ENCODE peak calls at places on chromosomes 6 and 20, in four cellular contexts. One of them, this sample, is unnamed.

GRCh38 chr20:44187763-44188709 is 1.0 kb upstream of the JPH2 start:
- DNase-seq in HL-60: no peak
- DNase-seq in K562: no peak
- DNase-seq in GM12878: no peak
- DNase-seq in this sample: no peak

GRCh38 chr6:85273870-85274269 is 176.0 kb upstream of the NT5E start:
- DNase-seq in GM12878: no peak
- DNase-seq in K562: no peak
- DNase-seq in HL-60: no peak
- DNase-seq in this sample: no peak

GRCh38 chr20:7240490-7240889 is 473.0 kb downstream of the BMP2 start:
- DNase-seq in HL-60: no peak
- DNase-seq in GM12878: no peak
- DNase-seq in K562: no peak
- DNase-seq in this sample: no peak

GRCh38 chr6:28693033-28693750 is 167.5 kb downstream of the GPX5 start:
- DNase-seq in K562: no peak
- DNase-seq in GM12878: no peak
- DNase-seq in HL-60: no peak
- DNase-seq in this sample: no peak

GRCh38 chr20:41317536-41318270 is at the start of gene ZHX3:
- DNase-seq in HL-60: peak
- DNase-seq in GM12878: peak
- DNase-seq in K562: peak
- DNase-seq in this sample: peak

GRCh38 chr6:47629954-47630353 is 68.4 kb upstream of the ADGRF4 start:
- DNase-seq in GM12878: no peak
- DNase-seq in K562: no peak
- DNase-seq in HL-60: no peak
- DNase-seq in this sample: no peak

GRCh38 chr6:143060806-143061596 is at the start of gene AIG1:
- DNase-seq in K562: peak
- DNase-seq in HL-60: peak
- DNase-seq in GM12878: no peak
- DNase-seq in this sample: no peak

GRCh38 chr6:12371641-12372146 is 81.5 kb downstream of the EDN1 start:
- DNase-seq in HL-60: no peak
- DNase-seq in GM12878: no peak
- DNase-seq in K562: no peak
- DNase-seq in this sample: no peak

GRCh38 chr6:138953451-138953850 is 34.6 kb downstream of the REPS1 start:
- DNase-seq in K562: no peak
- DNase-seq in HL-60: no peak
- DNase-seq in GM12878: no peak
- DNase-seq in this sample: no peak

GRCh38 chr20:43744121-43744520 is 17.3 kb upstream of the GTSF1L start:
- DNase-seq in GM12878: no peak
- DNase-seq in HL-60: no peak
- DNase-seq in K562: no peak
- DNase-seq in this sample: no peak

GRCh38 chr6:3620389-3620788 is 131.1 kb downstream of the PXDC1 start:
- DNase-seq in K562: no peak
- DNase-seq in HL-60: no peak
- DNase-seq in GM12878: no peak
- DNase-seq in this sample: no peak

GRCh38 chr6:145506554-145506953 is 228.8 kb downstream of the EPM2A start:
- DNase-seq in K562: no peak
- DNase-seq in GM12878: no peak
- DNase-seq in HL-60: no peak
- DNase-seq in this sample: no peak

GRCh38 chr6:7446056-7446455 is 56.4 kb downstream of the RIOK1 start:
- DNase-seq in HL-60: no peak
- DNase-seq in K562: no peak
- DNase-seq in GM12878: no peak
- DNase-seq in this sample: no peak

GRCh38 chr6:111565316-111566221 is 40.1 kb downstream of the TRAF3IP2 start:
- DNase-seq in K562: no peak
- DNase-seq in HL-60: no peak
- DNase-seq in GM12878: no peak
- DNase-seq in this sample: peak

GRCh38 chr6:57173886-57174510 is 1.9 kb downstream of the BAG2 start:
- DNase-seq in HL-60: no peak
- DNase-seq in GM12878: no peak
- DNase-seq in K562: peak
- DNase-seq in this sample: no peak

GRCh38 chr6:43717389-43717788 is 29.8 kb upstream of the MRPS18A start:
- DNase-seq in GM12878: no peak
- DNase-seq in K562: no peak
- DNase-seq in HL-60: no peak
- DNase-seq in this sample: no peak

GRCh38 chr20:38369387-38369786 is 23.1 kb downstream of the LBP start:
- DNase-seq in K562: peak
- DNase-seq in HL-60: no peak
- DNase-seq in GM12878: no peak
- DNase-seq in this sample: no peak

GRCh38 chr20:9515761-9516657 is 1.6 kb downstream of the LAMP5 start:
- DNase-seq in K562: no peak
- DNase-seq in GM12878: no peak
- DNase-seq in HL-60: peak
- DNase-seq in this sample: no peak

GRCh38 chr6:209432-210103 is 82.7 kb upstream of the DUSP22 start:
- DNase-seq in K562: peak
- DNase-seq in GM12878: peak
- DNase-seq in HL-60: no peak
- DNase-seq in this sample: peak

GRCh38 chr20:11912013-11912663 is 5.6 kb upstream of the BTBD3 start:
- DNase-seq in GM12878: no peak
- DNase-seq in HL-60: no peak
- DNase-seq in K562: peak
- DNase-seq in this sample: no peak

GRCh38 chr6:40338306-40338705 is 248.9 kb downstream of the LRFN2 start:
- DNase-seq in K562: no peak
- DNase-seq in HL-60: no peak
- DNase-seq in GM12878: no peak
- DNase-seq in this sample: no peak

GRCh38 chr6:155333414-155333813 is 19.1 kb upstream of the TFB1M start:
- DNase-seq in GM12878: peak
- DNase-seq in HL-60: no peak
- DNase-seq in K562: no peak
- DNase-seq in this sample: no peak

GRCh38 chr6:139370047-139370706 is 4.3 kb downstream of the CITED2 start:
- DNase-seq in HL-60: no peak
- DNase-seq in K562: no peak
- DNase-seq in GM12878: no peak
- DNase-seq in this sample: no peak

GRCh38 chr6:25035451-25036435 is 100.0 kb upstream of the RIPOR2 start:
- DNase-seq in K562: peak
- DNase-seq in HL-60: no peak
- DNase-seq in GM12878: no peak
- DNase-seq in this sample: no peak
- TF ChIP-seq SPI1 in K562: peak
- TF ChIP-seq SPI1 in HL-60: peak
- TF ChIP-seq SPI1 in GM12878: no peak
- TF ChIP-seq SPI1 in this sample: peak

GRCh38 chr6:121885399-121886152 is 450.1 kb downstream of the GJA1 start:
- DNase-seq in K562: no peak
- DNase-seq in HL-60: no peak
- DNase-seq in GM12878: no peak
- DNase-seq in this sample: no peak
- TF ChIP-seq SPI1 in K562: no peak
- TF ChIP-seq SPI1 in HL-60: no peak
- TF ChIP-seq SPI1 in GM12878: no peak
- TF ChIP-seq SPI1 in this sample: no peak

GRCh38 chr20:31517373-31517772 is 3.1 kb downstream of the HM13 start:
- DNase-seq in GM12878: no peak
- DNase-seq in HL-60: no peak
- DNase-seq in K562: peak
- DNase-seq in this sample: no peak
- TF ChIP-seq SPI1 in GM12878: no peak
- TF ChIP-seq SPI1 in HL-60: no peak
- TF ChIP-seq SPI1 in K562: no peak
- TF ChIP-seq SPI1 in this sample: no peak

GRCh38 chr6:17780071-17780470 is 73.3 kb upstream of the NUP153 start:
- DNase-seq in K562: no peak
- DNase-seq in HL-60: no peak
- DNase-seq in GM12878: no peak
- DNase-seq in this sample: no peak
- TF ChIP-seq SPI1 in K562: no peak
- TF ChIP-seq SPI1 in HL-60: no peak
- TF ChIP-seq SPI1 in GM12878: no peak
- TF ChIP-seq SPI1 in this sample: no peak

DNA sequence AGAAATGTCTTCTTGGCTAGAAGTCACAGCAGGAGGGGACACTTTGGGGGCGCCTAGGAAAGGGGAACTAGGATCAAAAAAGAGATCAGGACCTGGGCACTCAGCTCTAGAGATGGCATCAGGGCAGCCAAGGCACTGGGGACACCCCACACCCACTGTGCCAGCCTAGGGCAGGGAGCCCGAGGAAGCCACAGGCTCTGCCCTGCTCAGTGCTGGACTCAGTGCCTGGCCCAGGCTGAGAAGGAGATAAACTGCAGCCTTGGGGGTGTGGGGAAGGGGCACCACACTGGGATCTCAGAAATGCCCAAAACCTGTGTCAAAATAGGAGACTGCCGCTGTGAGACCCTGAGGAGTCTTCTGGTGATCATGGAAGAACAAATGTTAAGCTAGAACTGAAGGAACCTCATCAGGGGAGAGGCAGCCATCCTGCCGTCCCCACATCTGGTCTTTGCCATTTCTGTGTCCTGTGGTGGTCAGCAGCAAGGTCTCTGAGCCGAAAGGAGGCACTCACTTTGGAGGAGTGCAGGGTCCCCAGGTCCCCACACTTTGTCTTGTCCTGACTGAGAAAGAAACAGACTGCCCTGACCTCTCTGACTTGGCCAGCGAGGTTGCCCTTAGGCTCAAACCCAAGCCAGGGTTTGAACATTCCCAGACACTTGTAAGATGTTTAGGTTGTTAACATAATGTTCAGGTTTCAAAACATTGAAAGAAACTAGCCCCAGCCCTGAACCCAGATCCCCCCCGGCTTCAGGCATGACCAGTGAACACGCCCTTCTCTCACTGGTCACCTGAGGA is 2.3 kb downstream of the ARFRP1 start:
- DNase-seq in K562: no peak
- DNase-seq in HL-60: no peak
- DNase-seq in GM12878: no peak
- DNase-seq in this sample: no peak
- TF ChIP-seq SPI1 in K562: no peak
- TF ChIP-seq SPI1 in HL-60: no peak
- TF ChIP-seq SPI1 in GM12878: no peak
- TF ChIP-seq SPI1 in this sample: no peak

GRCh38 chr6:34027445-34027936 is 118.4 kb downstream of the GRM4 start:
- DNase-seq in HL-60: no peak
- DNase-seq in GM12878: no peak
- DNase-seq in K562: peak
- DNase-seq in this sample: peak
- TF ChIP-seq SPI1 in HL-60: no peak
- TF ChIP-seq SPI1 in GM12878: no peak
- TF ChIP-seq SPI1 in K562: no peak
- TF ChIP-seq SPI1 in this sample: no peak

GRCh38 chr20:34390769-34391447 is 27.8 kb downstream of the ITCH start:
- DNase-seq in K562: peak
- DNase-seq in GM12878: no peak
- DNase-seq in HL-60: no peak
- DNase-seq in this sample: no peak
- TF ChIP-seq SPI1 in K562: no peak
- TF ChIP-seq SPI1 in GM12878: no peak
- TF ChIP-seq SPI1 in HL-60: no peak
- TF ChIP-seq SPI1 in this sample: no peak

GRCh38 chr20:39676236-39676635 is 714.1 kb downstream of the DHX35 start:
- DNase-seq in GM12878: no peak
- DNase-seq in HL-60: no peak
- DNase-seq in K562: no peak
- DNase-seq in this sample: no peak

GRCh38 chr20:39674842-39675241 is 712.7 kb downstream of the DHX35 start:
- DNase-seq in HL-60: no peak
- DNase-seq in GM12878: no peak
- DNase-seq in K562: no peak
- DNase-seq in this sample: no peak

GRCh38 chr20:39670987-39671386 is 708.8 kb downstream of the DHX35 start:
- DNase-seq in GM12878: no peak
- DNase-seq in HL-60: no peak
- DNase-seq in K562: no peak
- DNase-seq in this sample: no peak

DNA sequence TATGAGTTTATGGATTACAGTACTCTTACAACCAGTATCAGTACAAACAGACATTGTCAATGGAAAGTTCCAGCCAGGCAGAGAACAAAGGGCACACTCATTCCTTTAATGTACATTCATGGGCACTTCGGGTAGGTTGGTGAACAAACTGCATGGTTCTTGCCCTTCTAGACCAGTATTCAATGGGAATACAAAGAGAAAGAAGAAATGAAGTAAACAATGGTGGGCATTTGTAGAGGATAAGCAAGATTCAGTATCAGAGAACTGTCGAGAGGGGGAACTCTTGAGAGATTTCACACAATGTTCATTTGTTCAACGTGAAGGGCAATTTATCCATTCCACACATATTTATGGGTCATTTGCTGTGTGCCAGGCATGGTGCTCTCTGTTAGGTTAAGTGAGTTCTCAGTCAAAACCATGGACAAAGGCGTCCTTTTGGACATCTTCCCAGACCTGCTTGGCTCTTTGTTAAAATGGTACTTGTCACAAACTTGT is 714.8 kb downstream of the DHX35 start:
- DNase-seq in HL-60: no peak
- DNase-seq in K562: no peak
- DNase-seq in GM12878: no peak
- DNase-seq in this sample: no peak
- TF ChIP-seq SPI1 in HL-60: no peak
- TF ChIP-seq SPI1 in K562: no peak
- TF ChIP-seq SPI1 in GM12878: no peak
- TF ChIP-seq SPI1 in this sample: no peak

DNA sequence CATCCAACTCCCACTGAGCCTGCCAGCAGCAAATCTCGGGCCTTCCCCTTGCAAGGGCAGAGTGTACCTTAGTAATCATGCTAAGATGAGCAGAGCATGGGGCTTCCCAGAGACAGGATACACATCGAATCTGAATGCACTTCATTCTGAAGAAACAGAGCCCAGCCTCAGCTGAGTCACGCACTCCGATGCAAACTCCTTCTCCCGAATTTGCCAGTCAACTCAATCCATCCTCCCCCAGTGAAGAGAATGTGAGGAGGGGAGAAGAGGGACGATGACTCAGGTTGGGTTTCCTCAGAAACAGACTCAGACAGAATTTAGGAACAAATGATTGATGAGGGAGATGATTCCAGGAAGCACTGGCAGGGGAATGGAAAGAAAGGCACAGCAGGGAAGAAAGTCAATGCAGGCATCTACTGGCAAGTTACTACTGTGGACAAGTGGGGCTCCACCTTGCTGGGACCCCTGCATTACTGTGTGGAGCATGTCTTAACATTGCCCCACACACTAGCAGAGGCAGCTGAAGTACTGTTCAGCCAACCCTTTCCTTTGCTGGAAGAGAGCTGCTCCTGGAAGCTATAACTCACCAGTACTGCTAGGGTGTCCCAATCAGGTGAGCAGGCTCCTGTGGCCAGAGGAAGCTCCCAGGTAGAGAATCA is 251.6 kb downstream of the ADGB start:
- DNase-seq in GM12878: no peak
- DNase-seq in HL-60: no peak
- DNase-seq in K562: no peak
- DNase-seq in this sample: no peak
- TF ChIP-seq SPI1 in GM12878: no peak
- TF ChIP-seq SPI1 in HL-60: no peak
- TF ChIP-seq SPI1 in K562: no peak
- TF ChIP-seq SPI1 in this sample: no peak

GRCh38 chr20:37179671-37180524 is 550 bp upstream of the MROH8 start:
- DNase-seq in K562: no peak
- DNase-seq in GM12878: no peak
- DNase-seq in HL-60: peak
- DNase-seq in this sample: no peak
- TF ChIP-seq SPI1 in K562: no peak
- TF ChIP-seq SPI1 in GM12878: no peak
- TF ChIP-seq SPI1 in HL-60: no peak
- TF ChIP-seq SPI1 in this sample: no peak